ENCODE peak calls at places on chromosomes 2 and 18, in nine cellular contexts. One of them, this sample, is unnamed.
A peak's percentile ranks its signal among the peaks of the same experiment; 100 is the strongest.

GRCh38 chr18:79065802-79066201 is 3.4 kb upstream of the ATP9B start:
- DNase-seq in neuronal stem cell: no peak
- DNase-seq in GM23248: no peak
- DNase-seq in SK-N-SH: no peak
- DNase-seq in adipocyte: no peak
- DNase-seq in H9: no peak
- DNase-seq in IMR-90: no peak
- DNase-seq in K562: no peak
- DNase-seq in fibroblast of lung: no peak
- DNase-seq in this sample: no peak

GRCh38 chr2:26587966-26588365 is 53.2 kb downstream of the CIB4 start:
- DNase-seq in neuronal stem cell: no peak
- DNase-seq in GM23248: no peak
- DNase-seq in SK-N-SH: no peak
- DNase-seq in adipocyte: no peak
- DNase-seq in H9: peak; percentile 25
- DNase-seq in IMR-90: no peak
- DNase-seq in K562: no peak
- DNase-seq in fibroblast of lung: no peak
- DNase-seq in this sample: no peak

GRCh38 chr18:69948919-69949537 is 1.4 kb upstream of the CD226 start:
- DNase-seq in neuronal stem cell: no peak
- DNase-seq in GM23248: no peak
- DNase-seq in SK-N-SH: no peak
- DNase-seq in adipocyte: no peak
- DNase-seq in H9: no peak
- DNase-seq in IMR-90: peak; percentile 57
- DNase-seq in K562: no peak
- DNase-seq in fibroblast of lung: no peak
- DNase-seq in this sample: peak; percentile 72

GRCh38 chr2:26562811-26563645 is 78.1 kb downstream of the CIB4 start:
- DNase-seq in neuronal stem cell: no peak
- DNase-seq in GM23248: peak; percentile 42
- DNase-seq in SK-N-SH: no peak
- DNase-seq in adipocyte: peak; percentile 15
- DNase-seq in H9: no peak
- DNase-seq in IMR-90: no peak
- DNase-seq in K562: no peak
- DNase-seq in fibroblast of lung: peak; percentile 68
- DNase-seq in this sample: no peak

GRCh38 chr2:133949595-133949994 is 304.3 kb upstream of the MGAT5 start:
- DNase-seq in neuronal stem cell: no peak
- DNase-seq in GM23248: no peak
- DNase-seq in SK-N-SH: no peak
- DNase-seq in adipocyte: no peak
- DNase-seq in H9: no peak
- DNase-seq in IMR-90: no peak
- DNase-seq in K562: no peak
- DNase-seq in fibroblast of lung: no peak
- DNase-seq in this sample: no peak

GRCh38 chr2:128607440-128607839 is 288.8 kb upstream of the HS6ST1 start:
- DNase-seq in neuronal stem cell: no peak
- DNase-seq in GM23248: no peak
- DNase-seq in SK-N-SH: no peak
- DNase-seq in adipocyte: no peak
- DNase-seq in H9: no peak
- DNase-seq in IMR-90: no peak
- DNase-seq in K562: no peak
- DNase-seq in fibroblast of lung: no peak
- DNase-seq in this sample: no peak

GRCh38 chr2:20107776-20108175 is 56.3 kb upstream of the LAPTM4A start:
- DNase-seq in neuronal stem cell: no peak
- DNase-seq in GM23248: peak; percentile 54
- DNase-seq in SK-N-SH: no peak
- DNase-seq in adipocyte: no peak
- DNase-seq in H9: no peak
- DNase-seq in IMR-90: peak; percentile 46
- DNase-seq in K562: no peak
- DNase-seq in fibroblast of lung: peak; percentile 20
- DNase-seq in this sample: no peak

GRCh38 chr2:64128943-64129391 is 15.3 kb downstream of the PELI1 start:
- DNase-seq in neuronal stem cell: no peak
- DNase-seq in GM23248: no peak
- DNase-seq in SK-N-SH: no peak
- DNase-seq in adipocyte: peak; percentile 40
- DNase-seq in H9: no peak
- DNase-seq in IMR-90: peak; percentile 18
- DNase-seq in K562: no peak
- DNase-seq in fibroblast of lung: no peak
- DNase-seq in this sample: no peak

GRCh38 chr2:71545572-71546274 is 92.4 kb downstream of the DYSF start:
- DNase-seq in neuronal stem cell: peak; percentile 72
- DNase-seq in GM23248: peak; percentile 71
- DNase-seq in SK-N-SH: peak; percentile 82
- DNase-seq in adipocyte: peak; percentile 86
- DNase-seq in H9: peak; percentile 78
- DNase-seq in IMR-90: peak; percentile 55
- DNase-seq in K562: peak; percentile 64
- DNase-seq in fibroblast of lung: peak; percentile 54
- DNase-seq in this sample: peak; percentile 90

DNA sequence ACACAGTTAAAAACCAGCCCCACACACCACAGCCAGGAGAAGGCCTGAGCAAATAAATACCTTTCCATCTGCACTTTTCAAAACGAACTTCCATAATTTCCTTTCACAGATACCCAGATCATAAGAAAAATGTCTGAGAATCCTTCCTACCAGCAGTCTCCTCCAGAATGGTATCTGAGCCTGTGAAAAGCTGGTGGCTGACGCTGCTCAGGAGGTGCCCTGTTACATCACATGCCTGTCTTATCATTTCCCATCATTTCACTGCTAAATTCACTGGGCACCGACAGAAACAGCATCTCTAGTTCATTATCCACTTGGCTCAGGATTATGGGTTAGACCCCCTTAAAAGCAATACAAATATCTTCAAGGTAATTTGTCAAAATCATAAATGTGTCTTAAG is 4.4 kb downstream of the CRACDL start:
- DNase-seq in neuronal stem cell: no peak
- DNase-seq in GM23248: no peak
- DNase-seq in SK-N-SH: no peak
- DNase-seq in adipocyte: no peak
- DNase-seq in H9: no peak
- DNase-seq in IMR-90: no peak
- DNase-seq in K562: no peak
- DNase-seq in fibroblast of lung: no peak
- DNase-seq in this sample: no peak
- H3K4me1 ChIP-seq in neuronal stem cell: no peaks in the 10 kb centered on the region
- H3K4me1 ChIP-seq in GM23248: peaks cover 5% of the 10 kb centered on the region
- H3K4me1 ChIP-seq in SK-N-SH: no peaks in the 10 kb centered on the region
- H3K4me1 ChIP-seq in adipocyte: no peaks in the 10 kb centered on the region
- H3K4me1 ChIP-seq in H9: no peaks in the 10 kb centered on the region
- H3K4me1 ChIP-seq in IMR-90: no peaks in the 10 kb centered on the region
- H3K4me1 ChIP-seq in K562: no peaks in the 10 kb centered on the region
- H3K4me1 ChIP-seq in fibroblast of lung: no peaks in the 10 kb centered on the region
- H3K4me1 ChIP-seq in this sample: no peaks in the 10 kb centered on the region

DNA sequence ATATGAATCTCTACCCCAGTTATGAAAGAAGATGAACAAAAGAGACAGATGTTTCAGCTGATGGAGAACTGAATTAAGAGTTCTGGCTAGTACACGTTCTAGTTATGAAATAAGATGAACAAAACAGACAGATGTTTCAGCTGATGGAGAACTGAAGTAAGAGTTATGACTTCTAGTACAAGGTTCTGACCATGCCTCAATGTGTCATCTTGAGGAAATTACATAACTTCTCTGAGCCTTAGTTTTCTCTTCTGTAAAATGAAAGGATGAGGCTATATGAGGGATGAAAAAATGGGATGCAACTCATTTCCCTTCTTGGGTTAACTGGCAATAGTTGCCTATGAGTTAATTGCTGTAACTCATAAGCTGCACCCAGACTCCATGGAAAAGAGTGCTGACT is 92.9 kb upstream of the WDR75 start:
- DNase-seq in neuronal stem cell: no peak
- DNase-seq in GM23248: no peak
- DNase-seq in SK-N-SH: no peak
- DNase-seq in adipocyte: peak; percentile 17
- DNase-seq in H9: no peak
- DNase-seq in IMR-90: no peak
- DNase-seq in K562: no peak
- DNase-seq in fibroblast of lung: no peak
- DNase-seq in this sample: no peak
- H3K9ac ChIP-seq in neuronal stem cell: no peak overlapping the region
- H3K9ac ChIP-seq in GM23248: peak overlapping the region; percentile 66
- H3K9ac ChIP-seq in SK-N-SH: no peak overlapping the region
- H3K9ac ChIP-seq in adipocyte: peak overlapping the region; percentile 83
- H3K9ac ChIP-seq in H9: no peak overlapping the region
- H3K9ac ChIP-seq in IMR-90: no peak overlapping the region
- H3K9ac ChIP-seq in K562: no peak overlapping the region
- H3K9ac ChIP-seq in fibroblast of lung: no peak overlapping the region
- H3K9ac ChIP-seq in this sample: no peak overlapping the region

GRCh38 chr18:8142131-8142711 is 467.0 kb upstream of the RAB12 start:
- DNase-seq in neuronal stem cell: no peak
- DNase-seq in GM23248: peak; percentile 68
- DNase-seq in SK-N-SH: no peak
- DNase-seq in adipocyte: no peak
- DNase-seq in H9: no peak
- DNase-seq in IMR-90: peak; percentile 72
- DNase-seq in K562: peak; percentile 32
- DNase-seq in fibroblast of lung: peak; percentile 65
- DNase-seq in this sample: no peak
- H3K4me1 ChIP-seq in neuronal stem cell: no peaks in the 10 kb centered on the region
- H3K4me1 ChIP-seq in GM23248: peaks cover 25% of the 10 kb centered on the region
- H3K4me1 ChIP-seq in SK-N-SH: peaks cover 32% of the 10 kb centered on the region
- H3K4me1 ChIP-seq in adipocyte: peaks cover 45% of the 10 kb centered on the region
- H3K4me1 ChIP-seq in H9: no peaks in the 10 kb centered on the region
- H3K4me1 ChIP-seq in IMR-90: peaks cover 4% of the 10 kb centered on the region
- H3K4me1 ChIP-seq in K562: no peaks in the 10 kb centered on the region
- H3K4me1 ChIP-seq in fibroblast of lung: no peaks in the 10 kb centered on the region
- H3K4me1 ChIP-seq in this sample: no peaks in the 10 kb centered on the region

DNA sequence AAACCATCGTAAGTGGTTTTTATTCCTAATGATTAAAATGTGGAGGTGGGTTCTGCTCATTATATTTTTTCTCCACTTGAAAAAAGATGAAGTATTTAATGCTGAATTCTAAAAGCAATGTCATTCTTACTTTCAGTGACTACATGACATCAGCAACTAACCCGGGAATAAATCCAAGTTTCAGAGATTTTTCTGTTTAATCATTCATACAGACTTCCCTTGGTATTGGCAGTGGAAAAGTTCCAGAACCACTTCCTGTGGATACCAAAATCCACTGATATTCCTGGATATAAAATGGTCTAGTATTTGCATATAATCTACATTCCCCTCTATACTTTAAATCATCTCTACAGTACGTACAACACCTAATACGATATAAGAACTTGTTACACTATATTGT is 128.6 kb downstream of the ZNF532 start:
- DNase-seq in neuronal stem cell: no peak
- DNase-seq in GM23248: peak; percentile 93
- DNase-seq in SK-N-SH: no peak
- DNase-seq in adipocyte: peak; percentile 90
- DNase-seq in H9: no peak
- DNase-seq in IMR-90: peak; percentile 90
- DNase-seq in K562: no peak
- DNase-seq in fibroblast of lung: peak; percentile 93
- DNase-seq in this sample: no peak
- H3K9ac ChIP-seq in neuronal stem cell: no peak overlapping the region
- H3K9ac ChIP-seq in GM23248: peak overlapping the region; percentile 44
- H3K9ac ChIP-seq in SK-N-SH: peak overlapping the region; percentile 37
- H3K9ac ChIP-seq in adipocyte: no peak overlapping the region
- H3K9ac ChIP-seq in H9: no peak overlapping the region
- H3K9ac ChIP-seq in IMR-90: no peak overlapping the region
- H3K9ac ChIP-seq in K562: no peak overlapping the region
- H3K9ac ChIP-seq in fibroblast of lung: no peak overlapping the region
- H3K9ac ChIP-seq in this sample: no peak overlapping the region

GRCh38 chr18:55403555-55403954 is 184.4 kb downstream of the TCF4 start:
- DNase-seq in neuronal stem cell: no peak
- DNase-seq in GM23248: peak; percentile 43
- DNase-seq in SK-N-SH: no peak
- DNase-seq in adipocyte: no peak
- DNase-seq in H9: no peak
- DNase-seq in IMR-90: no peak
- DNase-seq in K562: no peak
- DNase-seq in fibroblast of lung: no peak
- DNase-seq in this sample: no peak

GRCh38 chr18:55401638-55402191 is 186.3 kb downstream of the TCF4 start:
- DNase-seq in neuronal stem cell: peak; percentile 38
- DNase-seq in GM23248: peak; percentile 95
- DNase-seq in SK-N-SH: no peak
- DNase-seq in adipocyte: peak; percentile 82
- DNase-seq in H9: peak; percentile 69
- DNase-seq in IMR-90: peak; percentile 87
- DNase-seq in K562: no peak
- DNase-seq in fibroblast of lung: peak; percentile 92
- DNase-seq in this sample: no peak

GRCh38 chr18:55400590-55401274 is 187.3 kb downstream of the TCF4 start:
- DNase-seq in neuronal stem cell: no peak
- DNase-seq in GM23248: peak; percentile 47
- DNase-seq in SK-N-SH: no peak
- DNase-seq in adipocyte: peak; percentile 18
- DNase-seq in H9: no peak
- DNase-seq in IMR-90: peak; percentile 34
- DNase-seq in K562: no peak
- DNase-seq in fibroblast of lung: peak; percentile 49
- DNase-seq in this sample: no peak

GRCh38 chr18:55402731-55403405 is 185.1 kb downstream of the TCF4 start:
- DNase-seq in neuronal stem cell: no peak
- DNase-seq in GM23248: peak; percentile 63
- DNase-seq in SK-N-SH: no peak
- DNase-seq in adipocyte: peak; percentile 28
- DNase-seq in H9: no peak
- DNase-seq in IMR-90: no peak
- DNase-seq in K562: no peak
- DNase-seq in fibroblast of lung: peak; percentile 38
- DNase-seq in this sample: no peak

DNA sequence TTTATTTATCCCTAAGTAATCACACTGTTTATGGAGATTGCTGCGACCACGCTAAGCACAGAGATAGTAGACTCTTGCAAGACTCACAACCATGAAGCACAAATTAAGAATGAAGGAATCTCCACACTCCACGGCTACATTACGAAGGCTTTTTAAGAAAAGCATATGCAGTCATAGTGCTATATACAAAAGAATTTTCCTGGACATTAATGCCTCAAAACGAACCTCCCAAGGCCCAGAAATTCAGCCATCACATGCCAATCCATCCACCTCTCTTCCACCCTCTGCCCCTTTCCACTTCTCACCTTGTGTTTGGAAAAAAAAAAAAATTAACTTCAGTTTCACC is 186.7 kb downstream of the TCF4 start:
- DNase-seq in neuronal stem cell: no peak
- DNase-seq in GM23248: peak; percentile 53
- DNase-seq in SK-N-SH: no peak
- DNase-seq in adipocyte: no peak
- DNase-seq in H9: no peak
- DNase-seq in IMR-90: peak; percentile 26
- DNase-seq in K562: no peak
- DNase-seq in fibroblast of lung: peak; percentile 50
- DNase-seq in this sample: no peak
- H3K4me1 ChIP-seq in neuronal stem cell: peaks cover 27% of the 10 kb centered on the region
- H3K4me1 ChIP-seq in GM23248: peaks cover 60% of the 10 kb centered on the region
- H3K4me1 ChIP-seq in SK-N-SH: peaks cover 43% of the 10 kb centered on the region
- H3K4me1 ChIP-seq in adipocyte: peaks cover 63% of the 10 kb centered on the region
- H3K4me1 ChIP-seq in H9: peaks cover 9% of the 10 kb centered on the region
- H3K4me1 ChIP-seq in IMR-90: peaks cover 8% of the 10 kb centered on the region
- H3K4me1 ChIP-seq in K562: no peaks in the 10 kb centered on the region
- H3K4me1 ChIP-seq in fibroblast of lung: peaks cover 16% of the 10 kb centered on the region
- H3K4me1 ChIP-seq in this sample: peaks cover 6% of the 10 kb centered on the region